ENCODE peak calls at places on chromosomes 7 and 10, in seven cellular contexts. One of them, this sample, is unnamed.

GRCh38 chr7:155007947-155008346 is 5.0 kb upstream of the PAXIP1 start:
- DNase-seq in CD8-positive, alpha-beta T cell: peak
- DNase-seq in right lobe of liver: no peak
- DNase-seq in activated naive CD4-positive, alpha-beta T cell: no peak
- DNase-seq in germinal center: peak
- DNase-seq in NCI-H2081: no peak
- DNase-seq in IMR-90: no peak
- DNase-seq in this sample: no peak

GRCh38 chr10:79260803-79261740 is 86.2 kb upstream of the PPIF start:
- DNase-seq in germinal center: peak
- DNase-seq in IMR-90: peak
- DNase-seq in right lobe of liver: no peak
- DNase-seq in CD8-positive, alpha-beta T cell: no peak
- DNase-seq in activated naive CD4-positive, alpha-beta T cell: no peak
- DNase-seq in NCI-H2081: peak
- DNase-seq in this sample: no peak

GRCh38 chr7:115635367-115635766 is 395.2 kb downstream of the TFEC start:
- DNase-seq in activated naive CD4-positive, alpha-beta T cell: no peak
- DNase-seq in NCI-H2081: no peak
- DNase-seq in right lobe of liver: no peak
- DNase-seq in germinal center: no peak
- DNase-seq in IMR-90: peak
- DNase-seq in CD8-positive, alpha-beta T cell: no peak
- DNase-seq in this sample: no peak

GRCh38 chr7:69060516-69060915 is 537.8 kb upstream of the AUTS2 start:
- DNase-seq in NCI-H2081: no peak
- DNase-seq in IMR-90: no peak
- DNase-seq in activated naive CD4-positive, alpha-beta T cell: no peak
- DNase-seq in germinal center: no peak
- DNase-seq in CD8-positive, alpha-beta T cell: no peak
- DNase-seq in right lobe of liver: no peak
- DNase-seq in this sample: no peak

GRCh38 chr10:88012627-88013026 is 149.2 kb downstream of the PTEN start:
- DNase-seq in germinal center: no peak
- DNase-seq in activated naive CD4-positive, alpha-beta T cell: no peak
- DNase-seq in NCI-H2081: no peak
- DNase-seq in IMR-90: no peak
- DNase-seq in right lobe of liver: no peak
- DNase-seq in CD8-positive, alpha-beta T cell: no peak
- DNase-seq in this sample: no peak

GRCh38 chr10:6649903-6650302 is 69.8 kb upstream of the PRKCQ start:
- DNase-seq in right lobe of liver: no peak
- DNase-seq in activated naive CD4-positive, alpha-beta T cell: no peak
- DNase-seq in germinal center: no peak
- DNase-seq in IMR-90: no peak
- DNase-seq in CD8-positive, alpha-beta T cell: no peak
- DNase-seq in NCI-H2081: no peak
- DNase-seq in this sample: no peak

GRCh38 chr10:133422821-133423771 is 1.3 kb downstream of the SPRN start:
- DNase-seq in activated naive CD4-positive, alpha-beta T cell: no peak
- DNase-seq in right lobe of liver: no peak
- DNase-seq in germinal center: no peak
- DNase-seq in CD8-positive, alpha-beta T cell: no peak
- DNase-seq in IMR-90: no peak
- DNase-seq in NCI-H2081: no peak
- DNase-seq in this sample: no peak

GRCh38 chr10:3438608-3439007 is 266.0 kb upstream of the PITRM1 start:
- DNase-seq in NCI-H2081: no peak
- DNase-seq in CD8-positive, alpha-beta T cell: no peak
- DNase-seq in right lobe of liver: no peak
- DNase-seq in germinal center: no peak
- DNase-seq in activated naive CD4-positive, alpha-beta T cell: no peak
- DNase-seq in IMR-90: no peak
- DNase-seq in this sample: no peak

GRCh38 chr7:19119901-19120486 is 2.6 kb upstream of the TWIST1 start:
- DNase-seq in activated naive CD4-positive, alpha-beta T cell: no peak
- DNase-seq in CD8-positive, alpha-beta T cell: no peak
- DNase-seq in NCI-H2081: no peak
- DNase-seq in germinal center: no peak
- DNase-seq in IMR-90: no peak
- DNase-seq in right lobe of liver: no peak
- DNase-seq in this sample: no peak

GRCh38 chr10:112492736-112493135 is 45.7 kb downstream of the VTI1A start:
- DNase-seq in IMR-90: no peak
- DNase-seq in activated naive CD4-positive, alpha-beta T cell: no peak
- DNase-seq in right lobe of liver: no peak
- DNase-seq in CD8-positive, alpha-beta T cell: no peak
- DNase-seq in germinal center: no peak
- DNase-seq in NCI-H2081: no peak
- DNase-seq in this sample: no peak

GRCh38 chr10:62244785-62245595 is 23.7 kb downstream of the RTKN2 start:
- DNase-seq in germinal center: peak
- DNase-seq in NCI-H2081: peak
- DNase-seq in CD8-positive, alpha-beta T cell: peak
- DNase-seq in activated naive CD4-positive, alpha-beta T cell: no peak
- DNase-seq in right lobe of liver: no peak
- DNase-seq in IMR-90: peak
- DNase-seq in this sample: peak

GRCh38 chr10:93465806-93466675 is 16.1 kb downstream of the MYOF start:
- DNase-seq in activated naive CD4-positive, alpha-beta T cell: no peak
- DNase-seq in right lobe of liver: peak
- DNase-seq in IMR-90: peak
- DNase-seq in germinal center: no peak
- DNase-seq in NCI-H2081: peak
- DNase-seq in CD8-positive, alpha-beta T cell: no peak
- DNase-seq in this sample: no peak

GRCh38 chr7:44196450-44196872 is 4.3 kb upstream of the YKT6 start:
- DNase-seq in NCI-H2081: peak
- DNase-seq in CD8-positive, alpha-beta T cell: peak
- DNase-seq in IMR-90: peak
- DNase-seq in activated naive CD4-positive, alpha-beta T cell: no peak
- DNase-seq in right lobe of liver: no peak
- DNase-seq in germinal center: peak
- DNase-seq in this sample: no peak

GRCh38 chr7:44791278-44792219 is 4.9 kb upstream of the PPIA start:
- DNase-seq in right lobe of liver: no peak
- DNase-seq in germinal center: no peak
- DNase-seq in CD8-positive, alpha-beta T cell: no peak
- DNase-seq in NCI-H2081: no peak
- DNase-seq in IMR-90: peak
- DNase-seq in activated naive CD4-positive, alpha-beta T cell: no peak
- DNase-seq in this sample: no peak

GRCh38 chr10:17348111-17349008 is 106.0 kb downstream of the ST8SIA6 start:
- DNase-seq in NCI-H2081: peak
- DNase-seq in activated naive CD4-positive, alpha-beta T cell: no peak
- DNase-seq in germinal center: no peak
- DNase-seq in right lobe of liver: no peak
- DNase-seq in CD8-positive, alpha-beta T cell: no peak
- DNase-seq in IMR-90: peak
- DNase-seq in this sample: no peak

GRCh38 chr7:158614695-158615094 is 27.1 kb upstream of the PTPRN2 start:
- DNase-seq in germinal center: no peak
- DNase-seq in activated naive CD4-positive, alpha-beta T cell: no peak
- DNase-seq in right lobe of liver: no peak
- DNase-seq in IMR-90: peak
- DNase-seq in NCI-H2081: no peak
- DNase-seq in CD8-positive, alpha-beta T cell: no peak
- DNase-seq in this sample: no peak

GRCh38 chr7:136874393-136875032 is 6.1 kb downstream of the CHRM2 start:
- DNase-seq in NCI-H2081: peak
- DNase-seq in CD8-positive, alpha-beta T cell: no peak
- DNase-seq in IMR-90: peak
- DNase-seq in germinal center: no peak
- DNase-seq in activated naive CD4-positive, alpha-beta T cell: no peak
- DNase-seq in right lobe of liver: no peak
- DNase-seq in this sample: no peak

GRCh38 chr7:154338709-154339108 is 286.5 kb downstream of the DPP6 start:
- DNase-seq in IMR-90: no peak
- DNase-seq in activated naive CD4-positive, alpha-beta T cell: no peak
- DNase-seq in NCI-H2081: no peak
- DNase-seq in CD8-positive, alpha-beta T cell: no peak
- DNase-seq in germinal center: no peak
- DNase-seq in right lobe of liver: no peak
- DNase-seq in this sample: no peak

GRCh38 chr7:1283941-1284742 is 51.5 kb downstream of the UNCX start:
- DNase-seq in right lobe of liver: peak
- DNase-seq in NCI-H2081: no peak
- DNase-seq in activated naive CD4-positive, alpha-beta T cell: no peak
- DNase-seq in CD8-positive, alpha-beta T cell: no peak
- DNase-seq in germinal center: no peak
- DNase-seq in IMR-90: no peak
- DNase-seq in this sample: no peak

GRCh38 chr10:111774486-111774885 is 409.1 kb downstream of the GPAM start:
- DNase-seq in germinal center: no peak
- DNase-seq in CD8-positive, alpha-beta T cell: no peak
- DNase-seq in IMR-90: no peak
- DNase-seq in activated naive CD4-positive, alpha-beta T cell: no peak
- DNase-seq in NCI-H2081: no peak
- DNase-seq in right lobe of liver: no peak
- DNase-seq in this sample: no peak

GRCh38 chr10:81873932-81874816 is 820 bp upstream of the NRG3 start:
- DNase-seq in IMR-90: no peak
- DNase-seq in NCI-H2081: peak
- DNase-seq in CD8-positive, alpha-beta T cell: no peak
- DNase-seq in activated naive CD4-positive, alpha-beta T cell: no peak
- DNase-seq in right lobe of liver: peak
- DNase-seq in germinal center: peak
- DNase-seq in this sample: peak

GRCh38 chr7:18400726-18401125 is 94.8 kb upstream of the HDAC9 start:
- DNase-seq in activated naive CD4-positive, alpha-beta T cell: no peak
- DNase-seq in IMR-90: peak
- DNase-seq in CD8-positive, alpha-beta T cell: no peak
- DNase-seq in NCI-H2081: no peak
- DNase-seq in right lobe of liver: no peak
- DNase-seq in germinal center: no peak
- DNase-seq in this sample: no peak

GRCh38 chr10:55668326-55668922 is 692.6 kb downstream of the ZWINT start:
- DNase-seq in NCI-H2081: peak
- DNase-seq in germinal center: no peak
- DNase-seq in activated naive CD4-positive, alpha-beta T cell: no peak
- DNase-seq in right lobe of liver: no peak
- DNase-seq in CD8-positive, alpha-beta T cell: no peak
- DNase-seq in IMR-90: no peak
- DNase-seq in this sample: no peak

GRCh38 chr7:37405603-37406122 is 43.0 kb downstream of the ELMO1 start:
- DNase-seq in IMR-90: no peak
- DNase-seq in activated naive CD4-positive, alpha-beta T cell: no peak
- DNase-seq in germinal center: no peak
- DNase-seq in CD8-positive, alpha-beta T cell: no peak
- DNase-seq in NCI-H2081: no peak
- DNase-seq in right lobe of liver: peak
- DNase-seq in this sample: no peak

GRCh38 chr10:636016-636730 is 53.3 kb downstream of the DIP2C start:
- DNase-seq in germinal center: no peak
- DNase-seq in CD8-positive, alpha-beta T cell: no peak
- DNase-seq in IMR-90: no peak
- DNase-seq in NCI-H2081: no peak
- DNase-seq in activated naive CD4-positive, alpha-beta T cell: no peak
- DNase-seq in right lobe of liver: no peak
- DNase-seq in this sample: no peak

GRCh38 chr10:32318476-32318896 is 28.5 kb downstream of the EPC1 start:
- DNase-seq in activated naive CD4-positive, alpha-beta T cell: no peak
- DNase-seq in IMR-90: no peak
- DNase-seq in NCI-H2081: no peak
- DNase-seq in CD8-positive, alpha-beta T cell: no peak
- DNase-seq in germinal center: peak
- DNase-seq in right lobe of liver: no peak
- DNase-seq in this sample: no peak

GRCh38 chr7:7696458-7697119 is 21.8 kb downstream of the RPA3 start:
- DNase-seq in activated naive CD4-positive, alpha-beta T cell: no peak
- DNase-seq in germinal center: no peak
- DNase-seq in right lobe of liver: no peak
- DNase-seq in NCI-H2081: no peak
- DNase-seq in IMR-90: peak
- DNase-seq in CD8-positive, alpha-beta T cell: no peak
- DNase-seq in this sample: no peak

GRCh38 chr7:19106308-19107141 is 10.9 kb downstream of the TWIST1 start:
- DNase-seq in IMR-90: no peak
- DNase-seq in germinal center: no peak
- DNase-seq in right lobe of liver: peak
- DNase-seq in CD8-positive, alpha-beta T cell: no peak
- DNase-seq in NCI-H2081: no peak
- DNase-seq in activated naive CD4-positive, alpha-beta T cell: no peak
- DNase-seq in this sample: no peak

GRCh38 chr10:131695814-131696165 is 205.0 kb upstream of the PPP2R2D start:
- DNase-seq in NCI-H2081: no peak
- DNase-seq in right lobe of liver: no peak
- DNase-seq in germinal center: no peak
- DNase-seq in activated naive CD4-positive, alpha-beta T cell: no peak
- DNase-seq in CD8-positive, alpha-beta T cell: no peak
- DNase-seq in IMR-90: no peak
- DNase-seq in this sample: no peak

GRCh38 chr10:7410800-7411670 is at the start of gene SFMBT2:
- DNase-seq in activated naive CD4-positive, alpha-beta T cell: peak
- DNase-seq in NCI-H2081: peak
- DNase-seq in right lobe of liver: peak
- DNase-seq in germinal center: peak
- DNase-seq in CD8-positive, alpha-beta T cell: no peak
- DNase-seq in IMR-90: peak
- DNase-seq in this sample: peak

GRCh38 chr7:76506081-76506440 is 4.3 kb upstream of the UPK3B start:
- DNase-seq in activated naive CD4-positive, alpha-beta T cell: no peak
- DNase-seq in germinal center: no peak
- DNase-seq in IMR-90: no peak
- DNase-seq in right lobe of liver: no peak
- DNase-seq in CD8-positive, alpha-beta T cell: no peak
- DNase-seq in NCI-H2081: no peak
- DNase-seq in this sample: no peak